ENCODE peak calls at places on chromosomes 7 and 10, in four cellular contexts. V is GM04504, U is AG09309, B is GM23338. I is an unnamed sample.

GRCh38 chr10:17340144-17340829 is 112.2 kb downstream of the VIM start:
- DNase-seq in V (no peak), U (no peak), B (no peak), I (no peak)

GRCh38 chr7:70417061-70417655 is 714.8 kb upstream of the GALNT17 start:
- DNase-seq in V (no peak), U (no peak), B (peak), I (no peak)

GRCh38 chr10:26841733-26842317 is 18.9 kb downstream of the ABI1 start:
- DNase-seq in V (no peak), U (no peak), B (no peak), I (no peak)

GRCh38 chr7:42152353-42153205 is 84.4 kb downstream of the GLI3 start:
- DNase-seq in V (no peak), U (no peak), B (no peak), I (no peak)

GRCh38 chr7:100022621-100023020 is 7.2 kb downstream of the ZKSCAN1 start:
- DNase-seq in V (no peak), U (no peak), B (no peak), I (no peak)

GRCh38 chr10:64814201-64814600 is 1293.0 kb downstream of the REEP3 start:
- DNase-seq in V (no peak), U (no peak), B (no peak), I (no peak)

GRCh38 chr7:76234931-76235441 is 33.3 kb downstream of the SRRM3 start:
- DNase-seq in V (peak), U (peak), B (peak), I (peak)

GRCh38 chr7:9516672-9517071 is 1083.3 kb downstream of the NXPH1 start:
- DNase-seq in V (no peak), U (no peak), B (no peak), I (no peak)

GRCh38 chr10:24642921-24643678 is 80.6 kb downstream of the ARHGAP21 start:
- DNase-seq in V (peak), U (peak), B (peak), I (peak)

GRCh38 chr10:100579261-100579660 is 43.5 kb downstream of the HIF1AN start:
- DNase-seq in V (no peak), U (no peak), B (no peak), I (no peak)

GRCh38 chr7:1458676-1459511 is at the start of gene MICALL2:
- DNase-seq in V (peak), U (no peak), B (no peak), I (no peak)

GRCh38 chr10:102604379-102604960 is 39.8 kb upstream of the TRIM8 start:
- DNase-seq in V (no peak), U (no peak), B (no peak), I (no peak)

GRCh38 chr10:12712284-12712983 is 289.1 kb downstream of the CCDC3 start:
- DNase-seq in V (no peak), U (no peak), B (no peak), I (no peak)

GRCh38 chr10:102621418-102622325 is 22.6 kb upstream of the TRIM8 start:
- DNase-seq in V (no peak), U (no peak), B (no peak), I (no peak)

GRCh38 chr10:119441151-119441821 is 101.2 kb downstream of the RGS10 start:
- DNase-seq in V (peak), U (peak), B (no peak), I (no peak)

GRCh38 chr7:76303829-76304505 is 1.5 kb downstream of the HSPB1 start:
- DNase-seq in V (no peak), U (no peak), B (no peak), I (no peak)